ENCODE peak calls at places on chromosomes 5 and 9, in seven cellular contexts. D is neural progenitor cell, F is mammary epithelial cell, V is GM23248, E is hepatocyte, J is GM23338, N is fibroblast of lung. S is an unnamed sample.

GRCh38 chr9:113387560-113388230 is 10.9 kb upstream of the HDHD3 start:
- DNase-seq in D (no peak), F (no peak), V (no peak), E (peak), J (no peak), N (no peak), S (no peak)

GRCh38 chr5:16489322-16489791 is 23.8 kb upstream of the ZNF622 start:
- DNase-seq in D (peak), F (peak), V (peak), E (peak), J (peak), N (peak), S (peak)

GRCh38 chr5:150122158-150122510 is 33.5 kb downstream of the PDGFRB start:
- DNase-seq in D (peak), F (peak), V (peak), E (peak), J (peak), N (no peak), S (peak)

GRCh38 chr9:130240410-130241197 is 25.0 kb upstream of the HMCN2 start:
- DNase-seq in D (peak), F (peak), V (peak), E (peak), J (peak), N (peak), S (peak)

GRCh38 chr5:135386886-135387628 is 12.0 kb downstream of the MACROH2A1 start:
- DNase-seq in D (no peak), F (peak), V (peak), E (peak), J (no peak), N (peak), S (no peak)

GRCh38 chr9:7324031-7324654 is 475.4 kb downstream of the DMAC1 start:
- DNase-seq in D (no peak), F (peak), V (peak), E (no peak), J (no peak), N (peak), S (peak)

GRCh38 chr5:179152941-179153340 is 92.8 kb downstream of the ZNF354C start:
- DNase-seq in D (no peak), F (no peak), V (no peak), E (no peak), J (no peak), N (no peak), S (no peak)

GRCh38 chr5:74889523-74890105 is 23.4 kb upstream of the FAM169A start:
- DNase-seq in D (no peak), F (no peak), V (no peak), E (no peak), J (no peak), N (no peak), S (no peak)

GRCh38 chr9:114798793-114799427 is 6.9 kb downstream of the TNFSF15 start:
- DNase-seq in D (no peak), F (peak), V (no peak), E (no peak), J (no peak), N (no peak), S (no peak)

GRCh38 chr9:121652838-121653231 is 1.4 kb downstream of the DAB2IP start:
- DNase-seq in D (no peak), F (no peak), V (no peak), E (no peak), J (no peak), N (no peak), S (no peak)
- TF ChIP-seq EZH2 in D (no peak), F (no peak), V (no peak), E (no peak), J (no peak), N (no peak), S (no peak)

GRCh38 chr5:87627360-87627759 is 214.6 kb upstream of the CCNH start:
- DNase-seq in D (no peak), F (no peak), V (no peak), E (no peak), J (no peak), N (no peak), S (no peak)
- H2AFZ ChIP-seq in D (peak), F (no peak), V (no peak), E (no peak), J (peak), N (no peak), S (no peak)

DNA sequence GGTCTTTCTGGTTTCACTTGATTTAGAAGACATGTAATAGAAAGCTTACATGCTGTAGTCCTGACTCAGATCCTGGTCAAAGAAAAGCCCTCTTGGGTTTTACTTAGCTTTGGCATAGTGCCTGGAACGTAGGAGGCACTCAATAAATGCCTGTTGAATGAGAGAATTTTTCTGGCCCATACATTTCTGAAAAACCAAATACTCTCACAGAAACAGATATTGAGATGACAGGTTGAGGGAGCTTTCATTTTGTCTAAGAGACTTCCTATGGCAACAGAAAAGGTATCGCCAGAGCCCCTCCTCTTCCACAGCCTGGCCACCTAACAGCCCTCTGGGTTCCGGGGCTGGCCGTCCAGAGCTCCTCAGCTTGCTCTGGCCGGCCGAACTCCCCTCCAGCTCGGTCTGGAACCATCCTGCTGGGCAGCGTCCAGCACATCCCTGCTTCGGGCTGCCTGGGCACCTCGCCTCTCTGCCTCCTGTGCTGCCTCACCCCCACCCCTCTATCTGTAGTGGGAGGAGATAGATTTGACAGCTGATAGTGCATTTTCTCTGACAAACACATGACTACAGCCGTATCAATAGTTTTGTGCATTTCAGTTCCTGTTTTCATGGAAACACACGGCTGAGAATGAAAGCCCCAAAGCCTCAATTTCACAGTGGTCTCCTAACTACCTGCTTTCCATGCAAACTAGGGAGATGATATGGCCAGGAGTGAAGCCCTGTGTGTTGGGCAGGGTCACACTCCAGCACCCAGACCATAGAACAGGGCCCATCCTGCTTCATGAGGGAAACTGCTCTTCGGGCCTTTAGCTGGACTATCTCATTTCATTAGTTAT is 1.1 kb downstream of the IL4 start:
- DNase-seq in D (no peak), F (peak), V (peak), E (peak), J (no peak), N (peak), S (no peak)
- H3K4me3 ChIP-seq in D (no peak), F (peak), V (peak), E (no peak), J (no peak), N (no peak), S (peak)

DNA sequence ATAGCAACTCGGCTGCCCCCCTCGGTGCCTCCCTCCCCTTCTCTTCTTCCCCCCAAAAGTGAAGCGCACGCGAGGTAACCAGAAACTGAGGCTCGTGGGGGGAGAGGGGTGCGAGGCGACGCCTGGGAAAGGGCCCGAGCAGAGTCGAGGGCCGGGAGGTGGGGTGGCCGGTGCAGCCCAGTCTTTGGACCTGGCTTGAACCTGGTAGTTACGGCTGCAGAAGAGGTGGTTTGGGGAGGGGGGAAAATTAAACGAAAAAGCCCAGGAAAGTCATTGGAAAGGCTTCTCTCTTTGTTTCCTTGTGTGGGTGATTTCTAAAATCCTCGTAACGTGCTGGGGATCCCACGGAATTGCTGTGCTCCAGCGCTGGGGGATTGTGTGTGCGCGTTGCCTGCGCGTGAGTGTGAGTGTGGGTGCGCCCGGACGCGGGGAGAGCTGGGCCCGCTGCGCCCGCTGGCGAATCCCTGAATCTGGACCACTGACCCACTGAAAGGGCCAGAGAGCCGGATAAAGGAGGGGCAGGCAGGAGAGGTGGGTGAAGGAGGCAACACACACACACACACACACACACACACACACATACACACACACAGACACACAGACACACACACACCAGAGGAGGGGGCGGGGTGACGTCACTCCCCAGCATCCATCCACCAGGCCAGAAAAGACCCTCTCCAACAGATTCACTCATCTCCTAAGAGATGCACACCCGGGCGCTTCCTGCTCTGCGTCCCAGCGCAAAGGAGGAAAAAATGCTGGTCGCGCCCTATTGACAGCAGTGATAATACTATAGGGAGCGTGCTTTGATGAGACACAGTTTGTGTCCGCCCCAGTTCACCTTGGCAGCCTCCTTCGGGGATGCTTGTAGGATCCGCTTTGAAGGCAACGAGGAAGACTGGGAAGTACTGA is 1058.9 kb upstream of the DMAC1 start:
- DNase-seq in D (peak), F (no peak), V (no peak), E (peak), J (peak), N (no peak), S (no peak)
- TF ChIP-seq EZH2 in D (no peak), F (no peak), V (no peak), E (no peak), J (no peak), N (no peak), S (no peak)

DNA sequence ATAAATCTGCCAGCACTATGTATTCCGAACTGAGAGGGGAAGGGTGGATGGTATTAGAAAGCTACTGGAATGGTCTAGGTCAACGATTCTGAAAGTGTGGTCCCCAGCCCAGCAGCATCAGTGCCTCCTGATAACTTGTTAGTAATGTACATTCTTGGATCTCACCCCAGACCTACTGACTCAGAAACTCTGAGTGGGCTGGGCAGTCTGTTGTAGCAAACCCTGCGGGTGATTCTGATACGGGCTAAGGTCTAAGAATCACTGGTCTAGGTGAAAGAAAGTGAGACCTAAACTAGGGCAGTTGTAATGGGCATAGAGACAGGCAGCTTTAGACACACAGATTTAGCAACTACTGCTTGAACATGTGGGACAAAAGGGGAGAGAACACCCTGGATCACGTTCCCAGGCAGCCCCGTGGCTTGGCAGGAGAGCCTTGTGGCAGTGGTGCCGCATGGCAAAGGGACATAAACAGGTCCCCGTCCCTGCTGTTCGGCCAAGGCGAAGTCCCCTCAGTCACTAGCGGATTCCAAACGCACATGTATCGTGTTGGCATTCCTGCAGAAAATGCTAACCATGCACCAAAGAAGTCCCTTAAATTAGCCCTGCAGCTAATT is 216.3 kb downstream of the TTLL11 start:
- DNase-seq in D (no peak), F (no peak), V (peak), E (no peak), J (no peak), N (peak), S (no peak)
- H2AFZ ChIP-seq in D (no peak), F (no peak), V (no peak), E (no peak), J (no peak), N (no peak), S (no peak)

DNA sequence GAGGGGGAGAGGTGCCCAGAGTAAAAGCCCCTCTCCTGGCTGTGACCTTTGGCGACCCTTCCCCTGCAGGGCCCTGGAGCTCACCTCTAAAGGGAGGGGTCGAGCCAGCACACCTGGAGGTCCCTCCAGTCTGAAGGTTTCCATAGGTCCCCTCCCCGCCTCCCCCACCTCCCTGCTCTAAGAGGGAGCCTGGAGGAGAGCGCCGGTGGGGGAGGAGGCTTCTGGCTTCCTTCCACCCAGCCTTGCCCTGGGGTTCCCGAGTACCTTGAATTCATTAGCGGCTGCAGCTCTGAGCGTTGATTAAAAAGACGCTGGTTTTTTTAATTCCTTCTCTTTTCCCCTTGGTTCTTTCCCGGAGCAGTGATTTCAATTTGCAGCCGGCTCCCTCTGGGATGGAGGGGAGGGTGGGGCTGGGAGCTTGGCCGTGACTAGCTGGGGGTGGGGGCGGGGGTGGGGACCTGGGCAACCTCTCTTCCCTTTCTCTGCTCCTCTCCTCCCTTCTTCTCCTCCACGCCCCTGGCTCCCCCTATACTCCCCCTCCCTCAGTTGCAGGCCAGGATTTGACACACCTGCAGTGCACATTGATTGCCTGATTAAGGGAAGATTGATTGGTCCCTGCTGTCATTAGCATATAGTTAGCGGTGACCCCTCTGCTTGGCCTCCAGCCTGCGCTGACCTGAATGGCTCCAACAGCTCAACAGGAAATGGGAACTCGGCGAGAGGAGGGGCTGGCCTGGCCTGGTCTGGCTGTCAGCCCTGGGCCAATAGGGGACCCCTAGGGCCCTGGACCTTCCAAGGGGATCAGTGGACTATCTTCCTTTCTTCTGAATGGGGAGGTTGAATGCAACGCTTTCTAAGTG is 67.5 kb upstream of the RAPGEF1 start:
- DNase-seq in D (peak), F (no peak), V (no peak), E (no peak), J (peak), N (no peak), S (no peak)
- H3K4me3 ChIP-seq in D (peak), F (no peak), V (no peak), E (no peak), J (peak), N (no peak), S (no peak)

GRCh38 chr9:96381696-96382095 is 1.8 kb downstream of the SLC35D2 start:
- DNase-seq in D (no peak), F (no peak), V (no peak), E (no peak), J (no peak), N (no peak), S (no peak)

GRCh38 chr9:96382175-96382574 is 1.3 kb downstream of the SLC35D2 start:
- DNase-seq in D (no peak), F (peak), V (peak), E (no peak), J (no peak), N (peak), S (no peak)

GRCh38 chr9:96376926-96377874 is 6.3 kb downstream of the SLC35D2 start:
- DNase-seq in D (no peak), F (peak), V (peak), E (peak), J (no peak), N (peak), S (no peak)

GRCh38 chr9:96378187-96378586 is 5.3 kb downstream of the SLC35D2 start:
- DNase-seq in D (no peak), F (no peak), V (no peak), E (no peak), J (no peak), N (no peak), S (no peak)

DNA sequence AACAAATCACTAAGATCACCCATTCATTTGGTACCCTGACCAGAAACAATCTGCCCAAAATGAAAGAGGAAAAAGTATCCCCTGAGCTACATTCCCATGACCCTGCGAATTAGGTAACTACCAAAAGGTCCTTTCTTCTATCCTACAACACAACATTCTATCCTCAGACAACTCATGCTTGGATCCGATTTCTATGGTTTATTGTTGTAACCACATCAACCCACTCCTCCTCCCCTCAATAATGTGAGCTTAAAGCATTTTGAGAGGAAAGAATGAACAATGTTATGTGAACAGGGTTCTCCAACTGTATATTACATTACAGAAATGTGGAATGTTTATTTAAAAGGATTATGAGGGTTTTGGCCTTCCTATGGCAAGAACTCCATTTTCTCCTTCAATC is 4.0 kb downstream of the SLC35D2 start:
- DNase-seq in D (no peak), F (no peak), V (no peak), E (no peak), J (no peak), N (peak), S (no peak)
- TF ChIP-seq EZH2 in D (no peak), F (no peak), V (no peak), E (no peak), J (no peak), N (no peak), S (no peak)

DNA sequence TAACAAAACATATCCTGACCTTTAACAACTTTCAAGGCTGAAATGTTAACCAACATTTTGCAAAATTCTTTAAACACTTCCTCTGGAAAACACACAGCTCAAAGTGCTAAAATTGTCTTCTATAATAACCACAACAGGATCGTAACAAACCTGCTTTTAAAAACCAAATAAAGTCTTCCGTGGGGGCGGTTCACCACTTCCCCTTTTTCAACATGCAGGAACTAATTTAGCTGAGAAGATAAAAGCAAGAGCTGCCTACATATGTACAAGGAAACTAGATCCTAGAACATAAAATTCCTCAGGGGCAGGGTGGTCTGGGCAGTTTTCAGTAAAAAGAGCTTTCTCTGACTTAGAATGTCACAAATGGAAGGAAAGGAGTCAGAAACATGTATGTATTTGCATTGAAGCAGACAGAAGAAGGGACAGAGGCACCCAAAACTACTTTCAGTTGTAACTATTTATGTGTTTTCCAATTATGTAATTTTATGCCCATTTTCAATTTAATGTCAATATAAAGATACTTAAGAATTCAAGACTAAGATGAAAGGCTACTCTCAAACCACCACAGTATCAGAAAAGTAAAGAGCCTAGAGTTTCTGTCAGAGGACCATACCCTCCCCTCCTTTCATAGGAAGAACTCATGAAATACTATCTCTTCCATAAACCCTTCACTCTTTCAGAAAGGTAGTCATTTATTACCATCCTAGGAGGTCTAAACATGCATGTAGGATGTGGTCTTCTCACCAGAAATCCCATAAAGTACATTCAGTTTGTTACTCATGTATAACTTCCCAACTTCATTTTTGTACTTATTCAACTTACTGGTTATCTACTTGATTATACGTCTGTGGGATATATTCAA is 185.9 kb upstream of the RASA1 start:
- DNase-seq in D (no peak), F (no peak), V (no peak), E (no peak), J (no peak), N (no peak), S (peak)
- H2AFZ ChIP-seq in D (no peak), F (peak), V (peak), E (no peak), J (no peak), N (no peak), S (peak)

S was measured in MM.1S.